ENCODE peak calls at places on chromosomes 5 and 9, in four cellular contexts. F is HepG2, B is K562, K is GM12878. M is an unnamed sample.

GRCh38 chr5:87081511-87082372 is 185.9 kb upstream of the RASA1 start:
- DNase-seq in F (no peak), B (peak), K (peak), M (no peak)

GRCh38 chr9:136050706-136051567 is 44.2 kb downstream of the NACC2 start:
- DNase-seq in F (peak), B (no peak), K (no peak), M (peak)

GRCh38 chr5:37847978-37848425 is 8.2 kb upstream of the GDNF start:
- DNase-seq in F (peak), B (no peak), K (peak), M (peak)

GRCh38 chr9:26077860-26078259 is 399.6 kb upstream of the TUSC1 start:
- DNase-seq in F (no peak), B (no peak), K (no peak), M (no peak)

GRCh38 chr9:33132249-33132772 is 34.8 kb downstream of the B4GALT1 start:
- DNase-seq in F (no peak), B (no peak), K (no peak), M (no peak)

GRCh38 chr5:40689442-40689841 is 9.7 kb downstream of the PTGER4 start:
- DNase-seq in F (peak), B (peak), K (peak), M (no peak)

GRCh38 chr5:91111473-91112238 is 271.5 kb downstream of the ARRDC3 start:
- DNase-seq in F (no peak), B (no peak), K (no peak), M (no peak)

GRCh38 chr9:130891699-130892502 is 4.7 kb downstream of the QRFP start:
- DNase-seq in F (no peak), B (no peak), K (no peak), M (no peak)

GRCh38 chr9:130453487-130453886 is 8.7 kb downstream of the ASS1 start:
- DNase-seq in F (peak), B (peak), K (no peak), M (no peak)

GRCh38 chr5:127088226-127088625 is 14.9 kb upstream of the C5orf63 start:
- DNase-seq in F (no peak), B (no peak), K (no peak), M (no peak)
- TF ChIP-seq FOXM1 in F (no peak), B (no peak), K (no peak), M (no peak)

GRCh38 chr5:39224196-39224754 is 4.9 kb upstream of the FYB1 start:
- DNase-seq in F (no peak), B (peak), K (no peak), M (no peak)
- TF ChIP-seq SP1 in F (no peak), B (no peak), K (no peak), M (no peak)

DNA sequence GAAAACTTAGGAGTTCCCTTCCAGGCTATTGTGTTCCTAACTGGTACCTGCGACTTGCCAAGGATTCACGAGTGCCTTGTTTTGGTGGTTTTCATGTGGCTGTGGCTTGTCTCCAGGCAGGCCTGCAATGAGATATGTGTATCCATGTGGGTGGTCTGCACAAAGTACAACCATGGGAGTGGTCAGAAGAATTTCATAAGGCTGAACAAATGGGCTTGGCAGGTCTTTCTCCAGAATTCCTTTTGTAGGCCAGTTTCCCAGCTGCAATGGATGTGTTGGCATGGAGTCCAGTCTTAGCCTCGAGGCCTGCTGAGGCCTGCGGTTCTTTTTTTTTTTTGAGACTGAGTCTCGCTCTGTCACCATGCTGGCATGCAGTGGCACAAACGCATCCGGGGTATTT is 28.8 kb upstream of the MELK start:
- DNase-seq in F (no peak), B (no peak), K (no peak), M (no peak)
- TF ChIP-seq BHLHE40 in F (no peak), B (no peak), K (no peak), M (no peak)

GRCh38 chr9:113619156-113619861 is 155.8 kb downstream of the RGS3 start:
- DNase-seq in F (no peak), B (no peak), K (no peak), M (no peak)
- TF ChIP-seq FOXM1 in F (no peak), B (no peak), K (no peak), M (no peak)

M was measured in HEK293T.